ENCODE peak calls at places on chromosomes 4 and X, in four cellular contexts. X, O, A and C are unnamed samples.

GRCh38 chr4:123469696-123470095 is 73.1 kb downstream of the SPRY1 start:
- DNase-seq in X (no peak), O (no peak), A (no peak), C (no peak)

GRCh38 chrX:36640232-36640631 is 367.9 kb upstream of the FAM47C start:
- DNase-seq in O (no peak), X (no peak), A (no peak), C (no peak)

GRCh38 chr4:188439641-188440311 is 300.5 kb downstream of the TRIML1 start:
- DNase-seq in O (peak; percentile 57), X (no peak), A (no peak), C (no peak)

GRCh38 chr4:3387943-3388348 is 53.8 kb upstream of the HGFAC start:
- DNase-seq in X (peak; percentile 62), O (peak; percentile 66), A (peak; percentile 84), C (no peak)

GRCh38 chr4:113610542-113610941 is 151.0 kb downstream of the CAMK2D start:
- DNase-seq in A (no peak), O (no peak), X (no peak), C (no peak)

GRCh38 chr4:41120297-41121217 is 93.8 kb downstream of the APBB2 start:
- DNase-seq in X (peak; percentile 28), O (no peak), A (no peak), C (no peak)

GRCh38 chrX:41389311-41389888 is 55.4 kb downstream of the DDX3X start:
- DNase-seq in O (no peak), A (no peak), X (no peak), C (no peak)

GRCh38 chr4:73575667-73576066 is 44.6 kb downstream of the RASSF6 start:
- DNase-seq in A (no peak), O (no peak), X (no peak), C (no peak)

GRCh38 chr4:22348410-22348809 is 167.5 kb downstream of the ADGRA3 start:
- DNase-seq in A (no peak), O (no peak), X (no peak), C (no peak)

GRCh38 chr4:150457802-150458201 is 124.1 kb upstream of the MAB21L2 start:
- DNase-seq in A (no peak), X (no peak), O (no peak), C (no peak)

GRCh38 chr4:165016971-165017370 is 14.8 kb upstream of the TRIM60 start:
- DNase-seq in X (no peak), O (no peak), A (peak; percentile 1), C (peak; percentile 39)

GRCh38 chr4:30068234-30068633 is 651.9 kb upstream of the PCDH7 start:
- DNase-seq in X (no peak), O (no peak), A (no peak), C (no peak)

GRCh38 chr4:26356067-26356466 is 35.3 kb downstream of the RBPJ start:
- DNase-seq in O (no peak), A (peak; percentile 18), X (no peak), C (no peak)

GRCh38 chrX:112083624-112084326 is 1.2 kb upstream of the TRPC5 start:
- DNase-seq in O (no peak), A (no peak), X (no peak), C (no peak)

GRCh38 chr4:37641886-37642849 is 44.0 kb downstream of the RELL1 start:
- DNase-seq in O (no peak), A (no peak), X (no peak), C (no peak)

DNA sequence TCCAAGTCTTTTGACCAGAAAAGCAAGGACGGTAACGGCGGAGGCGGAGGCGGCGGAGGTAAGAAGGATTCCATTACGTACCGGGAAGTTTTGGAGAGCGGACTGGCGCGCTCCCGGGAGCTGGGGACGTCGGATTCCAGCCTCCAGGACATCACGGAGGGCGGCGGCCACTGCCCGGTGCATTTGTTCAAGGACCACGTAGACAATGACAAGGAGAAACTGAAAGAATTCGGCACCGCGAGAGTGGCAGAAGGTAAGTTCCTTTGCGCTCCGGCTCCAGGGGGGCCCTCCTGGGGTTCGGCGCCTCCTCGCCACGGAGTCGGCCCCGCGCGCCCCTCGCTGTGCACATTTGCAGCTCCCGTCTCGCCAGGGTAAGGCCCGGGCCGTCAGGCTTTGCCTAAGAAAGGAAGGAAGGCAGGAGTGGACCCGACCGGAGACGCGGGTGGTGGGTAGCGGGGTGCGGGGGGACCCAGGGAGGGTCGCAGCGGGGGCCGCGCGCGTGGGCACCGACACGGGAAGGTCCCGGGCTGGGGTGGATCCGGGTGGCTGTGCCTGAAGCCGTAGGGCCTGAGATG is 418 bp downstream of the SHOX start:
- DNase-seq in A (no peak), O (peak; percentile 52), X (no peak), C (no peak)
- H3K27me3 ChIP-seq in A (peaks cover 81% of the 10 kb centered on the region), O (no peaks in the 10 kb centered on the region), X (no peaks in the 10 kb centered on the region), C (peaks cover 73% of the 10 kb centered on the region)

GRCh38 chr4:54274264-54274663 is 45.2 kb downstream of the PDGFRA start:
- DNase-seq in O (no peak), X (no peak), A (no peak), C (no peak)

GRCh38 chr4:54274786-54275503 is 45.9 kb downstream of the PDGFRA start:
- DNase-seq in O (no peak), X (no peak), A (peak; percentile 57), C (no peak)

GRCh38 chr4:54281060-54281781 is 52.1 kb downstream of the PDGFRA start:
- DNase-seq in X (peak; percentile 70), A (peak; percentile 82), O (peak; percentile 71), C (no peak)

GRCh38 chr4:54276633-54277426 is 47.7 kb downstream of the PDGFRA start:
- DNase-seq in X (no peak), A (no peak), O (no peak), C (no peak)

GRCh38 chr4:54277691-54278090 is 48.6 kb downstream of the PDGFRA start:
- DNase-seq in O (no peak), X (no peak), A (peak; percentile 73), C (no peak)
- H3K4me1 ChIP-seq in O (peaks cover 34% of the 10 kb centered on the region), X (peaks cover 82% of the 10 kb centered on the region), A (peaks cover 4% of the 10 kb centered on the region), C (peaks cover 3% of the 10 kb centered on the region)

GRCh38 chrX:118062048-118062789 is 54.4 kb downstream of the KLHL13 start:
- DNase-seq in A (no peak), X (no peak), O (no peak), C (no peak)

GRCh38 chrX:118058924-118059323 is 57.7 kb downstream of the KLHL13 start:
- DNase-seq in A (no peak), X (no peak), O (no peak), C (no peak)

DNA sequence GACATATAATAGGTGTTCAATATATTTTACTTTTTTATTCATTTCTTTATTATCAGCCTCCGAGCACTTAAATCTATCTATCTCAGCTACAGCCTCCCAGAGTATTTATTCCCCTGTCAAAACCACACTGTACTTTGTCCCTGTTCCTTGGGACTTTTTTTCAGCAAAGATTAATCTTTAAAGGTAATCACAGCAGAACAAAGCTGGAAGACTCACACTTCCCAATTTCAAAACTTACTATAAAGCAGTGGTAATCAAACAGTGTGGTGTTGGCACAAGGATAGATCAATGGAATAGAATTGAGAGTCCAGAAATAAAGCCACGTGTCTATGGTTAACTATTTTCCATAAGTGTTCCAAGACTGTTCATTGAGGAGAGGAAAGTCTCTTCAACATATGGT is 59.7 kb downstream of the KLHL13 start:
- DNase-seq in A (no peak), X (no peak), O (no peak), C (no peak)
- H3K4me3 ChIP-seq in A (no peak overlapping the region), X (no peak overlapping the region), O (no peak overlapping the region), C (no peak overlapping the region)

DNA sequence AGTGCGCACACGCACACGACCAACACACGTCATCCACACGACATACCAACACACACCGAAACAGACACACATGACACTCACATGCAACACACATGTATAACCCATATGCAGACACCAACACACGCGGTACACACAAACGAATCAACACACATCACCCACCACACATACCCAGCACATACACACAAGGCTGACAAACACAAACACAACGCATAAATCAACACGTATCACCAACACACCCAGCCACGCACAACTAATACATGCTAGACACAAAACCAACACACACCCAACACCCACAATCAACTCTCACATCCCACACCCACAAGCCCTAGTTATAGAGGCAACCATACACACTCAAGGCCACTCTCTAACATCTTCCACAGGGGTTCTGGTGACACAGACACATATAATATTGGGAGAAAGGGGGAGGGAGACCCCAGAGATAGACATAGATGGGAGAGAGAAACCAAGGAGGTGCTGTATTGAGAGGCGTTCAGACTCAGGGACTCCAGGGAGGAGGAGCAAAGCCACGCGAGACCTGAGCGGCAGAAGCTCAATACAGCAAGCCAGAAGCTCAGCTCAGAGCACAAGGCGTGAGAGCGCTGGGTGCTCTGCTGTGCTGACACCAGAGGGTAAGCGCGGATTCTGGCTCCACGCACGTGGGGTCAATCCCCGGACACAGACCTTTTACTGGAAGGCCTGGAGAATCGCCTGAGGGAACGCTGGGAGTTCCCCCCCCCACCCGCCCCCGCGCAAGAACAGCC is 8.5 kb downstream of the MSX1 start:
- DNase-seq in O (no peak), A (no peak), X (no peak), C (no peak)
- H3K27me3 ChIP-seq in O (no peaks in the 10 kb centered on the region), A (peaks cover 65% of the 10 kb centered on the region), X (peaks cover 27% of the 10 kb centered on the region), C (peaks cover 98% of the 10 kb centered on the region)

DNA sequence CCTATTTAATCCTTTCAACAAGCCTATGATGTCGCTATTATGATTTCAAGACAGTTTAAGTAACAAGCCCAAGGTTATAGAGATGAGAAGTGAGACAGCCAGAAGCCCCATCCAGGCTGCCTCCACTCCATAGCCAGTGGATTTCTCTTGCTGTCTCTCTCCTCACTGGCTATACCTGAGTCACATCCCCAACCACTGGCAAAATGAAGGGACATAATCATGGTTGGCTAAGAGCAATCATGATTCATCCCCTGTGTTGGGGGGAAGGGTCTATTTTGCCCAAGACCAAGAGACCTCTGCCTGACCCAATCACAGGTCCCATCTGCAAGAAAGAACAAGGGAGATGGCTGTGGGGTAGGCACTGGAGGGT is 334.9 kb upstream of the GATB start:
- DNase-seq in X (no peak), O (no peak), A (peak; percentile 24), C (no peak)
- H3K4me1 ChIP-seq in X (peaks cover 10% of the 10 kb centered on the region), O (no peaks in the 10 kb centered on the region), A (peaks cover 7% of the 10 kb centered on the region), C (no peaks in the 10 kb centered on the region)

GRCh38 chr4:8144359-8144758 is 14.3 kb downstream of the ABLIM2 start:
- DNase-seq in O (no peak), A (no peak), X (no peak), C (no peak)
- H3K4me3 ChIP-seq in O (no peak overlapping the region), A (no peak overlapping the region), X (peak overlapping the region; percentile 48), C (no peak overlapping the region)

GRCh38 chr4:4861592-4862551 is 2.4 kb downstream of the MSX1 start:
- DNase-seq in A (no peak), X (no peak), O (no peak), C (no peak)
- H3K27me3 ChIP-seq in A (peaks cover 19% of the 10 kb centered on the region), X (peaks cover 22% of the 10 kb centered on the region), O (no peaks in the 10 kb centered on the region), C (peaks cover 91% of the 10 kb centered on the region)

GRCh38 chr4:182939680-182940079 is 22.5 kb upstream of the DCTD start:
- DNase-seq in X (no peak), A (no peak), O (no peak), C (no peak)

DNA sequence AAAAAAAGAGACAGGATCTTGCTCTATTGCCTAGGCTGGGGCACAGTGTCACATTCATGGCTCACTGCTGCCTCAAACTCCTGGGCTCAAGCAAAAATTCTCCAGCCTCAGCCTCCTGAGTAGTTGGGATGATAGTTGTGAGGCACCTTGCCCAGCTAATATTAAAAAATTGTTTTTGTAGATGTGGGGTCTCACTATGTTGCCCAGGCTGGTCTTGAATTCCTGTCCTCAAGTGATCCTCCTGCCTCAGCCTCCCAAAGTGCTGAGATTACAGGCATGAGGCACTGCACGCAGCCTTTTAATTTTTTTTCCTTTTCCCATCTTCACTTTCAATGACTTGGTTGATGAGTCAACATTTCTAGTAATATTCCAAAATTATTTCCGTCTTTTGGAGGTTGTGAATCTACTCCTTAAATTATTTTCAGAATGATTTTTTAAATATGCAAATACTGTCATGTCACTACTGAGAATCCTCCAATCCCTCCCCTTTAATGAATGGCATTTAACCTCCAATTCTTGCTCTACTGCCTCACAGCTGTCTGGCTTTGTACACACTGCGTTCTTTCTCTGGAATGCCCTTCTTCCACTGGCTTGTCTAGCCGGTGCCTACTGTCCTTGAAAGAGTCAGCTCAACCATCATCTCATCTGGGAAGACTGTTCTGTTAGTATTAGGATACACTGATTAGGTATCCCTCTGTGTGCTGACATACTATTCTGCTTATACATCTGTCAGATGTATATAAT is 27.5 kb upstream of the DCTD start:
- DNase-seq in X (no peak), A (no peak), O (no peak), C (no peak)
- H3K4me1 ChIP-seq in X (no peaks in the 10 kb centered on the region), A (no peaks in the 10 kb centered on the region), O (no peaks in the 10 kb centered on the region), C (no peaks in the 10 kb centered on the region)